ENCODE peak calls at places on chromosome 1, in nine cellular contexts. T is psoas muscle, K is tibial nerve, R is body of pancreas, X is esophagus muscularis mucosa, I is WERI-Rb-1, J is lung, S is GM06990, L is choroid plexus epithelial cell. Z is an unnamed sample.

GRCh38 chr1:4767308-4767707 is 112.9 kb downstream of the AJAP1 start:
- DNase-seq in T (no peak), K (no peak), R (no peak), X (no peak), I (no peak), J (no peak), S (no peak), L (no peak), Z (no peak)

GRCh38 chr1:19845166-19845954 is 30.3 kb upstream of the RNF186 start:
- DNase-seq in T (no peak), K (no peak), R (no peak), X (no peak), I (no peak), J (no peak), S (no peak), L (peak; percentile 62), Z (no peak)

GRCh38 chr1:112991721-112992120 is 35.7 kb upstream of the SLC16A1 start:
- DNase-seq in T (no peak), K (no peak), R (no peak), X (no peak), I (no peak), J (no peak), S (no peak), L (peak; percentile 35), Z (no peak)

GRCh38 chr1:20589331-20590312 is 725 bp downstream of the CDA start:
- DNase-seq in T (peak; percentile 75), K (no peak), R (peak; percentile 22), X (no peak), I (peak; percentile 75), J (peak; percentile 42), S (no peak), L (peak; percentile 70), Z (no peak)

GRCh38 chr1:92168657-92169056 is 49.1 kb upstream of the C1orf146 start:
- DNase-seq in T (no peak), K (no peak), R (no peak), X (no peak), I (peak; percentile 68), J (no peak), S (no peak), L (no peak), Z (no peak)

GRCh38 chr1:206672011-206672688 is 12.6 kb upstream of the MAPKAPK2 start:
- DNase-seq in T (no peak), K (no peak), R (no peak), X (no peak), I (no peak), J (no peak), S (no peak), L (no peak), Z (no peak)

GRCh38 chr1:42981871-42982270 is 23.2 kb upstream of the SLC2A1 start:
- DNase-seq in T (no peak), K (no peak), R (no peak), X (no peak), I (peak; percentile 52), J (no peak), S (no peak), L (no peak), Z (no peak)

GRCh38 chr1:163785868-163786267 is 464.1 kb downstream of the NUF2 start:
- DNase-seq in T (no peak), K (no peak), R (no peak), X (no peak), I (no peak), J (no peak), S (no peak), L (no peak), Z (no peak)

GRCh38 chr1:64163972-64164371 is 39.5 kb upstream of the UBE2U start:
- DNase-seq in T (no peak), K (no peak), R (no peak), X (no peak), I (no peak), J (no peak), S (no peak), L (peak; percentile 76), Z (no peak)
- TF ChIP-seq CTCF in T (no peak), K (peak; percentile 33), R (peak; percentile 45), X (peak; percentile 18), I (peak; percentile 41), J (no peak), S (no peak), L (peak; percentile 79), Z (no peak)

GRCh38 chr1:85262985-85263384 is 3.5 kb upstream of the C1orf52 start:
- DNase-seq in T (no peak), K (no peak), R (peak; percentile 26), X (no peak), I (no peak), J (no peak), S (no peak), L (no peak), Z (no peak)

GRCh38 chr1:85264150-85264549 is 4.7 kb upstream of the C1orf52 start:
- DNase-seq in T (no peak), K (no peak), R (no peak), X (no peak), I (no peak), J (no peak), S (no peak), L (no peak), Z (no peak)

GRCh38 chr1:85259118-85259865 is at the start of gene C1orf52:
- DNase-seq in T (peak; percentile 98), K (peak; percentile 94), R (peak; percentile 98), X (peak; percentile 99), I (peak; percentile 96), J (peak; percentile 94), S (peak; percentile 95), L (peak; percentile 95), Z (peak; percentile 93)

GRCh38 chr1:85258536-85259117 is 835 bp downstream of the C1orf52 start:
- DNase-seq in T (no peak), K (no peak), R (no peak), X (no peak), I (no peak), J (no peak), S (no peak), L (peak; percentile 74), Z (no peak)

DNA sequence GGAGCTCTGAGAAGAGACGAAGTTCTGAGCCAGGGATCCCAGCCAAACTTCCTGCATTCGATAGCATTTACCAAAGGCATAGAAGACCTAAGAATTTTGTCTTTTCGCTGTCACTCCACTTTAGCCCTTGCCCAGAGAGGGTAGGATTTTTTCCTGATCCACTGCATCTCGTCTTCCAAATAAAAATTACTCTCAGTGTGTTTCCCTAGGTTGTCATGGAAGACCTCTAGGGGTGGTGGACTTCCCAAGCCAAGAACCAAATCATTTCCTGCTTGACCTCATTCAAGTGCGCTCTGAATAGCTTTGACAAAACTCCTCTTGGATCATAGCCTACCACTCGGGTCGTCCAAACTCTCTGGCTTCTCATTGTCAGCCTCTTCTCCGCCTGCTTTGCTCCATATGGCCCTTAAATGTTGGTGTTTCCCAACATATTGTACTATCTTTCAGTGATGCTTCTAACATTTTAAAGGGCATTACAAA is 444 bp upstream of the C1orf52 start:
- DNase-seq in T (no peak), K (no peak), R (peak; percentile 12), X (no peak), I (no peak), J (peak; percentile 36), S (no peak), L (peak; percentile 45), Z (no peak)
- H3K4me3 ChIP-seq in T (peak overlapping the region; percentile 95), K (peak overlapping the region; percentile 71), R (no peak overlapping the region), X (peak overlapping the region; percentile 73), I (peak overlapping the region; percentile 8), J (no peak overlapping the region), S (peak overlapping the region; percentile 0), L (peak overlapping the region; percentile 90), Z (no peak overlapping the region)

GRCh38 chr1:247115545-247115944 is 11.4 kb upstream of the ZNF669 start:
- DNase-seq in T (no peak), K (no peak), R (no peak), X (no peak), I (no peak), J (no peak), S (no peak), L (no peak), Z (no peak)

GRCh38 chr1:247119600-247120407 is 15.6 kb upstream of the ZNF669 start:
- DNase-seq in T (no peak), K (no peak), R (no peak), X (no peak), I (no peak), J (no peak), S (no peak), L (no peak), Z (no peak)

GRCh38 chr1:247115141-247115510 is 11.0 kb upstream of the ZNF669 start:
- DNase-seq in T (no peak), K (no peak), R (no peak), X (no peak), I (no peak), J (no peak), S (no peak), L (no peak), Z (no peak)

GRCh38 chr1:247121382-247121781 is 17.2 kb upstream of the ZNF669 start:
- DNase-seq in T (no peak), K (no peak), R (no peak), X (no peak), I (no peak), J (no peak), S (no peak), L (no peak), Z (no peak)

DNA sequence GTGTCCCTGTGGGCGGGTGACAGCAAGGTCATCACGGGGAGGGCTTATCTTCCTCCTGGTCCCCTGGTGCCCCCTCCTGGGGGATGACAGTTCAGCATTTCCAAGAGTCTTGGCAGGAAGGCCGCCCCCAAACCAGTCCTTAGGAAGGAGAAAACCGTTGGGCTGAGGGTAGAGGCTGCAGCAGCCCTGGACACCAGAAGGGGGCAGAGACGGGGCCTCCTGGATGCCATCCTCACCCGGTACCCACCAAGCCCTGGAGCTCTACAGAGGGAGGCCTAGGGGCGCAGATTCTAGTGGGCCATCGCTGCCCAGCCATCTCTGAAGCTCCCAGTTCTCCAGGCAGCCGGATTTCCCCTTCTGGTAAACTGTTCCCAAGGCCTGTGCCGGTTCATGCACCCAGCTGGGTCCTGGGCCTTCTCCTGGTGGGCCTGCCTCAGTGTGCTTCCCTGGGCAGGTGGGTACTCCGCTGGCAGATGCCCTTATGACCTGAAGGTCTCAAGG is 14.8 kb upstream of the ZNF669 start:
- DNase-seq in T (no peak), K (no peak), R (no peak), X (no peak), I (peak; percentile 83), J (no peak), S (peak; percentile 38), L (peak; percentile 36), Z (no peak)
- TF ChIP-seq CTCF in T (no peak), K (no peak), R (no peak), X (no peak), I (peak; percentile 59), J (no peak), S (peak; percentile 10), L (peak; percentile 42), Z (no peak)

GRCh38 chr1:204285438-204286322 is 71.9 kb upstream of the GOLT1A start:
- DNase-seq in T (no peak), K (no peak), R (no peak), X (no peak), I (no peak), J (no peak), S (no peak), L (no peak), Z (no peak)

GRCh38 chr1:204288061-204288588 is 71.6 kb downstream of the PLEKHA6 start:
- DNase-seq in T (peak; percentile 88), K (no peak), R (peak; percentile 90), X (no peak), I (no peak), J (peak; percentile 70), S (no peak), L (peak; percentile 21), Z (peak; percentile 90)

GRCh38 chr1:204286323-204286714 is 72.5 kb upstream of the GOLT1A start:
- DNase-seq in T (no peak), K (no peak), R (peak; percentile 46), X (no peak), I (no peak), J (no peak), S (no peak), L (no peak), Z (peak; percentile 62)

GRCh38 chr1:204287466-204287881 is 72.3 kb downstream of the PLEKHA6 start:
- DNase-seq in T (no peak), K (no peak), R (peak; percentile 42), X (no peak), I (no peak), J (no peak), S (no peak), L (no peak), Z (peak; percentile 84)

DNA sequence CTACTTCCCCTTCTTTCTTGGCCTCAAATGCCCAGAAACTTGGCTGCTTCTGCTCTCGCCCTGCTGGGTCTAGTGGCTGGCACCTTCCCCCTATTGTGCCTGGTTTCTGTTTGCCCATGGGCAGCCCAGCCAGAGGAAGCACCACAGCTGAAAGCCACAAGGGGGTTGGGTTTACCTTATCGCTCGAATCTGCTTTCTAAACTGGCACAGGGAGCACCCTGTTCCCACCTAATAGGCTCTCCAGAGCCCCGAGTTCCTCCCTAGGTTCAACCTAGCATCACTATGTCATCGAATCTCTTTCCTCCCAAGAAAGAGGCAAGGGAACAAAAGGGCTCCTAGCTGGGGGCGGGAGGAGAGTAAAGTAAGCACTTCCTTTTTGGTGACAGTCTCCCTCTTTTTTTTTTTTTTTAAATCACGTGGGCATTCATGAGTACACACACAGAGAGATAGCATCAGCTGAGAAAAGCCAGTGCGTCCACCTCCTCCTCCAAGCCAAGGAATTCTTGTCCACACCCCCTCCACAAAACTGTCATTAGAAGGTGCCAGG is 72.8 kb downstream of the PLEKHA6 start:
- DNase-seq in T (no peak), K (no peak), R (peak; percentile 81), X (no peak), I (no peak), J (peak; percentile 59), S (no peak), L (no peak), Z (peak; percentile 43)
- H3K4me3 ChIP-seq in T (peak overlapping the region; percentile 2), K (no peak overlapping the region), R (no peak overlapping the region), X (peak overlapping the region; percentile 19), I (no peak overlapping the region), J (no peak overlapping the region), S (no peak overlapping the region), L (no peak overlapping the region), Z (no peak overlapping the region)